ENCODE peak calls at places on chromosomes 7 and 10, in six cellular contexts. C is transverse colon, V is AG04450, W is dorsolateral prefrontal cortex, J is aorta, Z is brain microvascular endothelial cell. H is an unnamed sample.
A peak's percentile ranks its signal among the peaks of the same experiment; 100 is the strongest.

GRCh38 chr7:514651-515598 is 4.7 kb downstream of the PDGFA start:
- DNase-seq in C (peak; percentile 78), V (no peak), W (peak; percentile 55), J (no peak), Z (peak; percentile 57), H (peak; percentile 42)

GRCh38 chr10:101003639-101004206 is 4.1 kb downstream of the LZTS2 start:
- DNase-seq in C (no peak), V (no peak), W (no peak), J (no peak), Z (no peak), H (no peak)

GRCh38 chr10:114420811-114421485 is 16.6 kb upstream of the AFAP1L2 start:
- DNase-seq in C (no peak), V (no peak), W (no peak), J (no peak), Z (no peak), H (no peak)

GRCh38 chr7:12923971-12924370 is 236.5 kb downstream of the ARL4A start:
- DNase-seq in C (no peak), V (no peak), W (no peak), J (no peak), Z (no peak), H (no peak)

GRCh38 chr7:89017676-89018075 is 222.1 kb upstream of the TEX47 start:
- DNase-seq in C (no peak), V (no peak), W (no peak), J (no peak), Z (no peak), H (no peak)

GRCh38 chr7:50497068-50497642 is 47.0 kb upstream of the FIGNL1 start:
- DNase-seq in C (peak; percentile 48), V (no peak), W (no peak), J (no peak), Z (peak; percentile 73), H (no peak)

GRCh38 chr7:151246161-151247015 is 2.1 kb downstream of the SMARCD3 start:
- DNase-seq in C (no peak), V (no peak), W (no peak), J (no peak), Z (no peak), H (no peak)

GRCh38 chr10:27297848-27298524 is 57.4 kb upstream of the ACBD5 start:
- DNase-seq in C (no peak), V (no peak), W (no peak), J (no peak), Z (no peak), H (no peak)

GRCh38 chr7:47325337-47325736 is 256.6 kb downstream of the TNS3 start:
- DNase-seq in C (no peak), V (no peak), W (no peak), J (peak; percentile 13), Z (no peak), H (no peak)

GRCh38 chr7:1752771-1753562 is 82.9 kb downstream of the ELFN1 start:
- DNase-seq in C (no peak), V (no peak), W (no peak), J (peak; percentile 63), Z (no peak), H (no peak)

GRCh38 chr7:127107601-127108007 is 145.1 kb downstream of the GRM8 start:
- DNase-seq in C (peak; percentile 38), V (peak; percentile 1), W (no peak), J (no peak), Z (peak; percentile 39), H (peak; percentile 15)

GRCh38 chr7:147145194-147145593 is 1028.6 kb downstream of the CNTNAP2 start:
- DNase-seq in C (no peak), V (no peak), W (no peak), J (no peak), Z (no peak), H (no peak)

GRCh38 chr10:13904053-13904452 is 317.3 kb downstream of the PRPF18 start:
- DNase-seq in C (no peak), V (no peak), W (no peak), J (no peak), Z (no peak), H (no peak)

GRCh38 chr7:40057292-40057691 is 77.1 kb downstream of the MPLKIP start:
- DNase-seq in C (peak; percentile 37), V (no peak), W (no peak), J (no peak), Z (peak; percentile 7), H (no peak)

GRCh38 chr7:155269766-155270585 is 27.7 kb upstream of the INSIG1 start:
- DNase-seq in C (no peak), V (no peak), W (no peak), J (peak; percentile 42), Z (peak; percentile 73), H (no peak)

GRCh38 chr7:66769833-66770512 is 29.4 kb downstream of the RABGEF1 start:
- DNase-seq in C (no peak), V (peak; percentile 48), W (no peak), J (no peak), Z (no peak), H (no peak)

GRCh38 chr10:15236340-15236739 is 67.8 kb upstream of the NMT2 start:
- DNase-seq in C (no peak), V (no peak), W (no peak), J (no peak), Z (peak; percentile 46), H (no peak)

GRCh38 chr7:94375167-94375566 is 19.5 kb upstream of the COL1A2 start:
- DNase-seq in C (peak; percentile 38), V (peak; percentile 94), W (no peak), J (no peak), Z (peak; percentile 94), H (no peak)

GRCh38 chr7:155260498-155260872 is 37.2 kb upstream of the INSIG1 start:
- DNase-seq in C (no peak), V (no peak), W (no peak), J (no peak), Z (no peak), H (no peak)

DNA sequence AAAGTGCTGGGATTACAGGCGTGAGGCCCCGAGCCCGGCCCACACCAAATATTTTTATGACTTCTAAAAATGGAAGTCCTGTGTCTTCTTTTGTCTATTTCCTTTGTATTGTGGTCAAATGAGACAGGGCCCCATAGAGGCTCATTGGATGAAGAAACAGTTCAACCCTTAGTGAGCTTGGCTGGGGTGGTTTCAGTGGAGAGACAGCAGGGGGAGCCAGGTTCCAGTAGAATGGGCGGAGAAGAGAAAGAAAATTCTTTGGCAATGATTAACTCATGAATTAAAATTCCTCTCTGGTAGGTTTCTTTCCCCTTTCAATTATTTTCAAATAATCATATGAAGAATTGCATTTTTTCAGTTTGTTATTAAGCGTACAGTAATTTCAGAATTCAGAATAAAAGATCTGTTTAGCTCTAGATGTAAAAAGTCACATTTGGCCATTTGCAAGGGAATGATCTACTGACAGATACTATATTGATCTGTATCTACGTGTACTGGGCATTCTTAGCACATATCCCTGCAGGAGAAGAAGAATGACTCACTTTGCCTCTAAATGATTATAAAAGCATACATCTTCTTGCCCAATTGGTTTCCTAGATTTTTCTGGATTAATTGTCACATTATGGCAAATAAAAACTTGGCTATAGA is 43.2 kb downstream of the PNLIPRP3 start:
- DNase-seq in C (peak; percentile 42), V (no peak), W (no peak), J (no peak), Z (peak; percentile 1), H (no peak)
- H3K27ac ChIP-seq in C (no peak overlapping the region), V (no peak overlapping the region), W (no peak overlapping the region), J (no peak overlapping the region), Z (no peak overlapping the region), H (no peak overlapping the region)

GRCh38 chr10:29713450-29713849 is 78.7 kb upstream of the SVIL start:
- DNase-seq in C (no peak), V (no peak), W (no peak), J (no peak), Z (no peak), H (no peak)
- H3K27ac ChIP-seq in C (no peak overlapping the region), V (no peak overlapping the region), W (no peak overlapping the region), J (no peak overlapping the region), Z (no peak overlapping the region), H (no peak overlapping the region)

GRCh38 chr10:69338547-69339450 is 60.5 kb downstream of the HK1 start:
- DNase-seq in C (no peak), V (no peak), W (no peak), J (no peak), Z (no peak), H (no peak)
- H3K27ac ChIP-seq in C (peak overlapping the region; percentile 53), V (peak overlapping the region; percentile 11), W (peak overlapping the region; percentile 74), J (peak overlapping the region; percentile 54), Z (peak overlapping the region; percentile 78), H (peak overlapping the region; percentile 81)

DNA sequence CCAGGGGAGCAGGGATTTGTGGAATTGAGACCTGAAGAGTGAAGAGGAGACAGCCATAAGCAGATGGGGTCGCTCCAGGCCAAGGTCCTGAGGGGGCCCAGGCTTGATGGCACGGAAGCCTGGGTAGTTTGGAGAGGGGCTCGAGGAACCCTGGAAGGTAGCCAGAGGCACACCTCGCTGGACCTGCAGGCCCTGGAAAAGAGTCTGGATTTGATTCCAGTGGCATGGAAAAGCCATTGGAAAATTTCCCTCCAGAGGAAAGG is 31.8 kb downstream of the CXCL12 start:
- DNase-seq in C (no peak), V (no peak), W (no peak), J (peak; percentile 53), Z (no peak), H (no peak)
- H3K27ac ChIP-seq in C (no peak overlapping the region), V (no peak overlapping the region), W (no peak overlapping the region), J (no peak overlapping the region), Z (no peak overlapping the region), H (no peak overlapping the region)

GRCh38 chr10:87841215-87841614 is 22.1 kb downstream of the KLLN start:
- DNase-seq in C (no peak), V (no peak), W (no peak), J (no peak), Z (no peak), H (no peak)

GRCh38 chr10:87836098-87836497 is 18.1 kb upstream of the ATAD1 start:
- DNase-seq in C (no peak), V (no peak), W (no peak), J (no peak), Z (no peak), H (no peak)

GRCh38 chr10:87837445-87837844 is 19.4 kb upstream of the ATAD1 start:
- DNase-seq in C (no peak), V (no peak), W (no peak), J (no peak), Z (no peak), H (no peak)

GRCh38 chr10:87842220-87842641 is 21.1 kb downstream of the KLLN start:
- DNase-seq in C (peak; percentile 72), V (no peak), W (no peak), J (no peak), Z (no peak), H (no peak)

GRCh38 chr10:87838650-87839049 is 20.6 kb upstream of the ATAD1 start:
- DNase-seq in C (no peak), V (no peak), W (no peak), J (no peak), Z (no peak), H (no peak)
- H3K27ac ChIP-seq in C (no peak overlapping the region), V (no peak overlapping the region), W (no peak overlapping the region), J (no peak overlapping the region), Z (no peak overlapping the region), H (no peak overlapping the region)

DNA sequence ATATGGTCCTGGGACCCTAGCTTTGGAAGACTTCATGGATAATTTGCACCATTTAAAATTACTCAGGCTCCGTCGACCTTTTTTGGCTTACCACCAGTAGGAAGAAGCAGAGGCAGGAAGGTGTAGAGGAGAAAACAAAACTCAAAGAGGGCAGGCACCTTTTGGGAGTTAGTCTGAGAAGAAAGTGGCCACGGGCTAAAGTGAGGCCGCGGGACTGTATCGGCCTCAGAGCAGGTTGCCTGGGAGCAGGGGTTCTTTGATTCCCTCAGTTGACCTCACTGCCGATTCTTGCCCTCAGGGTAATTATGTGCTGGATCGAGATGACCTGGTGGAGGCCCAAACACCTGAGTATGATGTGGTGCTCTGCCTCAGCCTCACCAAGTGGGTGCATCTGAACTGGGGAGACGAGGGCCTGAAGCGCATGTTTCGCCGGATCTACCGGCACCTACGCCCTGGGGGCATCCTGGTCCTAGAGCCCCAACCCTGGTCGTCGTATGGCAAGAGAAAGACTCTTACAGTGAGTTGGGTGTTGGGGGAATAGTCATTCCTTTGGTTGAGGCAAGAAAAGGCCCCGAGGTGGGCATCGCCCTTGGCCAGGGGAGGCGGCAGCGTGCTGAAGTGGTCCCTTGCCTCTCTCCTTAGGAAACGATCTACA is 3.1 kb downstream of the MEPCE start:
- DNase-seq in C (no peak), V (no peak), W (no peak), J (peak; percentile 54), Z (no peak), H (no peak)
- H3K27ac ChIP-seq in C (no peak overlapping the region), V (no peak overlapping the region), W (no peak overlapping the region), J (no peak overlapping the region), Z (no peak overlapping the region), H (no peak overlapping the region)

H was measured in caudate nucleus.